ENCODE peak calls at places on chromosome 17, in four cellular contexts. D, V, N and F are unnamed samples.
A peak's percentile ranks its signal among the peaks of the same experiment; 100 is the strongest.

GRCh38 chr17:9239821-9240658 is 218.7 kb downstream of the NTN1 start:
- DNase-seq in N (no peak), V (peak; percentile 11), D (peak; percentile 93), F (peak; percentile 93)

GRCh38 chr17:6597727-6598126 is 41.4 kb upstream of the PITPNM3 start:
- DNase-seq in N (no peak), V (no peak), D (no peak), F (no peak)

GRCh38 chr17:16348586-16348985 is 4.7 kb downstream of the CENPV start:
- DNase-seq in N (no peak), V (no peak), D (no peak), F (no peak)

GRCh38 chr17:2778489-2778888 is 17.7 kb upstream of the RAP1GAP2 start:
- DNase-seq in N (no peak), D (no peak), V (no peak), F (no peak)

GRCh38 chr17:44604149-44605115 is 47.1 kb downstream of the FZD2 start:
- DNase-seq in N (no peak), D (no peak), V (no peak), F (no peak)

GRCh38 chr17:76384222-76384986 is at the start of gene SPHK1:
- DNase-seq in N (no peak), V (no peak), D (peak; percentile 92), F (peak; percentile 91)

GRCh38 chr17:60817187-60817586 is 139.5 kb downstream of the BCAS3 start:
- DNase-seq in N (no peak), V (no peak), D (no peak), F (no peak)

GRCh38 chr17:77254961-77255741 is 114.4 kb downstream of the SEC14L1 start:
- DNase-seq in D (no peak), N (no peak), V (no peak), F (no peak)

GRCh38 chr17:4998666-4999428 is 1.1 kb downstream of the KIF1C start:
- DNase-seq in D (no peak), N (no peak), V (no peak), F (peak; percentile 55)

GRCh38 chr17:7263801-7264078 is 1.5 kb upstream of the CLDN7 start:
- DNase-seq in V (no peak), D (no peak), N (no peak), F (no peak)

GRCh38 chr17:81247339-81247990 is 8.3 kb downstream of the NDUFAF8 start:
- DNase-seq in D (no peak), N (no peak), V (no peak), F (no peak)

GRCh38 chr17:9273334-9274118 is 252.2 kb downstream of the NTN1 start:
- DNase-seq in N (no peak), D (no peak), V (no peak), F (no peak)

GRCh38 chr17:65085397-65085796 is 28.9 kb upstream of the GNA13 start:
- DNase-seq in N (no peak), D (no peak), V (no peak), F (no peak)

GRCh38 chr17:20266806-20267458 is 200.4 kb downstream of the LGALS9B start:
- DNase-seq in V (no peak), D (peak; percentile 50), N (no peak), F (no peak)

GRCh38 chr17:51046527-51047384 is 73.9 kb downstream of the SPAG9 start:
- DNase-seq in V (no peak), N (no peak), D (no peak), F (no peak)

GRCh38 chr17:10309003-10309974 is 63.5 kb downstream of the MYH13 start:
- DNase-seq in V (no peak), N (no peak), D (no peak), F (no peak)

GRCh38 chr17:34598161-34598776 is 18.9 kb downstream of the TMEM132E start:
- DNase-seq in N (no peak), V (no peak), D (peak; percentile 47), F (no peak)

GRCh38 chr17:18120461-18121053 is 12.0 kb downstream of the MYO15A start:
- DNase-seq in D (no peak), N (no peak), V (no peak), F (no peak)

GRCh38 chr17:10062757-10063385 is 135.5 kb downstream of the GAS7 start:
- DNase-seq in D (no peak), N (no peak), V (peak; percentile 48), F (no peak)

GRCh38 chr17:15498107-15498506 is 30.7 kb upstream of the CDRT4 start:
- DNase-seq in V (no peak), N (no peak), D (peak; percentile 17), F (no peak)

GRCh38 chr17:50346313-50347086 is 574 bp downstream of the XYLT2 start:
- DNase-seq in V (peak; percentile 56), D (peak; percentile 56), N (no peak), F (peak; percentile 67)

GRCh38 chr17:2347805-2348685 is 10.7 kb downstream of the SGSM2 start:
- DNase-seq in N (no peak), D (no peak), V (no peak), F (no peak)

GRCh38 chr17:4710693-4711634 is 532 bp downstream of the ARRB2 start:
- DNase-seq in D (no peak), V (no peak), N (no peak), F (no peak)

GRCh38 chr17:49779730-49780220 is 8.7 kb upstream of the KAT7 start:
- DNase-seq in D (peak; percentile 49), N (no peak), V (no peak), F (no peak)

GRCh38 chr17:4598776-4599504 is 14.6 kb downstream of the SMTNL2 start:
- DNase-seq in V (no peak), D (no peak), N (no peak), F (no peak)

GRCh38 chr17:8124350-8125195 is 667 bp upstream of the HES7 start:
- DNase-seq in V (no peak), D (no peak), N (no peak), F (no peak)

GRCh38 chr17:13209091-13209490 is 191.3 kb upstream of the ELAC2 start:
- DNase-seq in V (no peak), N (no peak), D (no peak), F (no peak)

DNA sequence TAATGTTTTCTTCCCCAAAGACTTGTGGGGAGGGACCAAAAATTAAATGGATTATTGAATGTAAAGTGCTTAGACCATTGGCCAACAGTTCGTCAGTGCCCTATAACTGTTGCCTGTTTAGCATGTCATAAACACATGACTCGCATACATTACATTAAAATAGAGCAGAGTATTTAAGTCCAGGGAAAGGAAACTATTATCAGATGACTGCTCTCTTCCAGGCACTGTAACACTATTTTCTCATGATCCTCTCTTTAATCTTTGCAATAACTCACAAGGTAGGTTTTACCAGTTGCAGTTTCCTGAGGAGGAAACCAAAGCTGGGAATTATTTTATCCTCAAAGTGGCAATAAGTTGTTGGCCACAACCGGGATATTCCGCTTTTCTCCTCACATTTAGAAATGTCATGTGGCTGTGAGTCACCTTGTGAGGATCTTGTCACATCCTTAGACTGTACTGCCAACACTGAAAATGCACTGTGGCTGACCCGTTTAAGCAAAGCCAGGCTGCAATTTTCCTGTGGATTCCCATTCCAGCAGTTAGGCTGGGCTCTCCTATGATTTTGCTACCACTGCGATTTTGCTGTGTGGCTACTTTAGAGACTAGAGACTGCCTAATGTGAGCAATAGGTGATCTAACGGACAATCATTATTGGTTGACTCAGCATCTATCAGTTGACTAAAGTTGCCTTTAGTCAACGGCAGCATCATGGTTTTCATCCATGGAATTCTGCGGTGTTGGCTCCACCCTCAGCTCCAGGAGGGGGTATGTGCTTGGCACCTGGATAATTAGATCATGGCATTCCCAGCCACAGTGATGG is 58.3 kb upstream of the DHX40 start:
- DNase-seq in N (no peak), V (no peak), D (no peak), F (no peak)
- TF ChIP-seq SPI1 in N (no peak), V (no peak), D (no peak), F (no peak)

GRCh38 chr17:41864498-41864836 is 756 bp downstream of the KLHL11 start:
- DNase-seq in N (no peak), V (no peak), D (no peak), F (no peak)

GRCh38 chr17:41864837-41865595 is at the start of gene KLHL11:
- DNase-seq in N (peak; percentile 45), V (peak; percentile 64), D (peak; percentile 92), F (peak; percentile 89)

GRCh38 chr17:41868568-41868967 is 3.3 kb upstream of the KLHL11 start:
- DNase-seq in V (no peak), N (no peak), D (no peak), F (no peak)

GRCh38 chr17:41863074-41863843 is 2.0 kb downstream of the KLHL11 start:
- DNase-seq in N (no peak), D (no peak), V (no peak), F (no peak)

DNA sequence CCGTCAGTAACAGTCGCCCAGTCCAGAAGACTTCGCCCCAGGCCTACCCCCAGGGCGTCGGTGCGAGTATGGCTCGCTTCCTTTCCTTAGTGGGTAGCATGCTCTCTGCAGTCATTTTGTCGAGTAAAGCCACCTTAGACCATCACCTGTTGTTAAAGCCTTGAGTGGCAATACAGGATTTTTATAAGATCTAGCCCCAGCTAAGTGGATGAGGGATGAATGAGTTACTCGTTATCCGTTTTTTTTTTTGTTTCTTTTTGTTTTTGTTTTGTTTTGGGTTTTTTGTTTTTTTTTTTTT is 322 bp upstream of the KLHL11 start:
- DNase-seq in V (no peak), D (no peak), N (peak; percentile 33), F (no peak)
- TF ChIP-seq SPI1 in V (no peak), D (no peak), N (no peak), F (no peak)

GRCh38 chr17:78933025-78933958 is 8.1 kb upstream of the TIMP2 start:
- DNase-seq in V (peak; percentile 67), N (peak; percentile 45), D (no peak), F (peak; percentile 71)

GRCh38 chr17:78937561-78937960 is 12.4 kb upstream of the TIMP2 start:
- DNase-seq in V (no peak), N (no peak), D (peak; percentile 50), F (no peak)

GRCh38 chr17:78934681-78935418 is 9.7 kb upstream of the TIMP2 start:
- DNase-seq in D (no peak), V (no peak), N (no peak), F (no peak)

GRCh38 chr17:78935419-78936323 is 10.5 kb upstream of the TIMP2 start:
- DNase-seq in N (no peak), V (no peak), D (no peak), F (no peak)

DNA sequence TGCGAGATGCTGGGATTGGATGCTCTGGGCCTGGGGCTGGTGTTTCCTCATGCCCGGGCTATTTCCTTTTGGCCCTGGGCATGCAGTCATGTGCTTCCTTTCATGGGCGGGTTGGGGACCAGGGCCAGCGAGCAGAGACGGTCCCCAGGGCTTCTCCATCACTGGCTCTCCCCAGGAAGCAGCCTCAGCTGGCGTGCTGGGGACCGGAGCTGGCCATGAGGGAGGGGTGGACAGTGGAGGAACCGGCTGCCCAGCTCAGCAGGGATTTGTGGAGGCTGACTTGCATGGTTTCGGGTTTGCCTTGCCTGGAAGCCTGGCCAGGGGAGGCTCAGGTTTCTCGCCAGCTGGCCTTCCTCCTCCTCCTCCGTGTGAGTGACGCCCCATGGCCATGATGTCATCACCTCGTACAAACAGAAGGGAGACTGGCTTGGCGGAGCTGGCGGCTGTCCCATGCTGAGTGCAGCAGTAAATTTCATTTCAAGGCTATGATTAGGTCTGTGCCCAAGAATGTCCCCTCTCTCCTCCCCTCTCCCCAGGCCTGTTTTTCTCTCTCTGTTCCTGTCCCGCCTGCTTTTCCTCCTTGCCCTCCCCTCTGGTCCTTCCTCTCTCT is 8.9 kb upstream of the TIMP2 start:
- DNase-seq in V (no peak), D (no peak), N (no peak), F (no peak)
- TF ChIP-seq SPI1 in V (no peak), D (no peak), N (no peak), F (no peak)

DNA sequence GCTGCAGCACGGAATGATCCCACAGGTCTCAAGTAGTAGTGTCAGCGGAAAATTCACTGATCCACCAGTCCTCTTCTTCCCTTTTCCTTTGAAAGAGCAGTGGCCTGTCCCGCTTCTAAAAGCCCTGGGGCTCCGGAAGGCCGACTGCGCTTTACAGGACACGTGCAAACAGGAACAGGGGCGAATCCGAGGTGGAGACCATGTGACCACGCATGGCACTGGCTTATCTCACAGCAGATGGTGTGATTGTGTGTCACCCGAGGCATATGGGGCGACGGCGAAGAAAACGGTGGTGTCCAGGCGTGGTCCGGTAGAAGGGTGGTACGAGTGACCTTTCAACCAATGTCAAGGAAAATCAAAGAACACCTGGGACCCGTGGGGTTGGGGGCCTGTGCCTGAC is 12.0 kb upstream of the KCNJ18 start:
- DNase-seq in N (no peak), D (no peak), V (no peak), F (no peak)
- TF ChIP-seq SPI1 in N (no peak), D (no peak), V (no peak), F (no peak)